ENCODE peak calls at places on chromosomes 4 and X, in six cellular contexts. L is stimulated activated CD8-positive, alpha-beta memory T cell treated with anti-CD3 and anti-CD28 coated beads, Interleukin-7, amount 100 ng/mL, for 24 hours; Z is activated T-helper 1 cell treated with anti-CD3 and anti-CD28 coated beads, Interleukin-12 subunit alpha, Interleukin-12 subunit beta, Interleukin-2, Interleukin-4 antibody, amounts not matched to agents 30 ng/mL and 10 ng/mL and 1 ng/mL, durations not matched to agents 14 hours and 24 hours and 36 hours; N is left kidney; V is activated CD8-positive, alpha-beta T cell treated with anti-CD3 and anti-CD28 coated beads, Interleukin-2, amount 10 ng/mL, durations not matched to agents 7 days and 5 days; A is OCI-LY7. S is an unnamed sample.

GRCh38 chr4:121380448-121381147 is at the start of gene QRFPR:
- DNase-seq in L (no peak), Z (no peak), N (peak; percentile 53), V (no peak), A (no peak), S (peak; percentile 15)

GRCh38 chrX:12988797-12989196 is 13.9 kb downstream of the TMSB4X start:
- DNase-seq in L (no peak), Z (no peak), N (no peak), V (no peak), A (no peak), S (peak; percentile 84)

GRCh38 chr4:47334597-47335185 is 128.8 kb downstream of the COMMD8 start:
- DNase-seq in L (no peak), Z (no peak), N (no peak), V (no peak), A (no peak), S (peak; percentile 3)

GRCh38 chr4:70392057-70392776 is 5.5 kb upstream of the OPRPN start:
- DNase-seq in L (no peak), Z (no peak), N (peak; percentile 5), V (no peak), A (no peak), S (no peak)

GRCh38 chrX:39204349-39204748 is 403.1 kb downstream of the MID1IP1 start:
- DNase-seq in L (no peak), Z (no peak), N (no peak), V (no peak), A (no peak), S (no peak)

GRCh38 chrX:50967734-50968133 is 57.2 kb downstream of the BMP15 start:
- DNase-seq in L (no peak), Z (no peak), N (no peak), V (no peak), A (no peak), S (no peak)

GRCh38 chrX:150454508-150455219 is 91.5 kb downstream of the MAMLD1 start:
- DNase-seq in L (no peak), Z (no peak), N (no peak), V (no peak), A (no peak), S (no peak)

GRCh38 chr4:183857040-183857439 is 48.1 kb upstream of the STOX2 start:
- DNase-seq in L (no peak), Z (no peak), N (no peak), V (no peak), A (no peak), S (no peak)

GRCh38 chr4:153212755-153213154 is 8.5 kb downstream of the TRIM2 start:
- DNase-seq in L (no peak), Z (no peak), N (no peak), V (no peak), A (no peak), S (no peak)

GRCh38 chr4:71050809-71051208 is 57.4 kb downstream of the DCK start:
- DNase-seq in L (no peak), Z (no peak), N (no peak), V (no peak), A (no peak), S (no peak)

GRCh38 chr4:121597346-121597934 is 99.3 kb downstream of the ANXA5 start:
- DNase-seq in L (no peak), Z (no peak), N (no peak), V (no peak), A (no peak), S (no peak)

GRCh38 chr4:32858971-32859370 is 2138.8 kb downstream of the PCDH7 start:
- DNase-seq in L (no peak), Z (no peak), N (no peak), V (no peak), A (no peak), S (peak; percentile 34)

GRCh38 chr4:114108869-114109268 is 129.4 kb upstream of the ARSJ start:
- DNase-seq in L (no peak), Z (no peak), N (no peak), V (no peak), A (no peak), S (no peak)

GRCh38 chr4:4269326-4269725 is 20.6 kb downstream of the LYAR start:
- DNase-seq in L (no peak), Z (no peak), N (no peak), V (peak; percentile 53), A (no peak), S (no peak)

GRCh38 chr4:107034982-107035710 is 967 bp downstream of the DKK2 start:
- DNase-seq in L (no peak), Z (no peak), N (peak; percentile 68), V (no peak), A (no peak), S (peak; percentile 53)

GRCh38 chr4:95546866-95547707 is 1.7 kb downstream of the UNC5C start:
- DNase-seq in L (no peak), Z (no peak), N (peak; percentile 84), V (no peak), A (no peak), S (no peak)

GRCh38 chr4:156764846-156765245 is 206.8 kb downstream of the PDGFC start:
- DNase-seq in L (no peak), Z (no peak), N (no peak), V (no peak), A (no peak), S (no peak)

GRCh38 chrX:40169193-40170086 is 71.7 kb upstream of the BCOR start:
- DNase-seq in L (peak; percentile 53), Z (peak; percentile 73), N (peak; percentile 91), V (peak; percentile 89), A (peak; percentile 92), S (peak; percentile 92)

GRCh38 chr4:186739802-186740434 is 16.3 kb upstream of the FAT1 start:
- DNase-seq in L (no peak), Z (no peak), N (no peak), V (no peak), A (no peak), S (peak; percentile 34)

GRCh38 chr4:119678761-119679160 is 50.2 kb upstream of the PDE5A start:
- DNase-seq in L (no peak), Z (no peak), N (no peak), V (no peak), A (no peak), S (no peak)

GRCh38 chrX:47523713-47524166 is 37.3 kb upstream of the ARAF start:
- DNase-seq in L (no peak), Z (no peak), N (no peak), V (no peak), A (no peak), S (no peak)

GRCh38 chrX:6227445-6227820 is 1.2 kb downstream of the NLGN4X start:
- DNase-seq in L (no peak), Z (no peak), N (peak; percentile 31), V (no peak), A (no peak), S (no peak)

GRCh38 chr4:99382745-99383360 is 30.3 kb upstream of the ADH1C start:
- DNase-seq in L (no peak), Z (no peak), N (no peak), V (no peak), A (no peak), S (no peak)

S was measured in hepatocyte.